ENCODE peak calls at places on chromosomes 7 and 10, in nine cellular contexts. One of them, this sample, is unnamed.

GRCh38 chr10:21740989-21741388 is 207.0 kb downstream of the MLLT10 start:
- DNase-seq in prostate gland: no peak
- DNase-seq in NB4: no peak
- DNase-seq in HCT116: no peak
- DNase-seq in heart left ventricle: no peak
- DNase-seq in K562: no peak
- DNase-seq in HepG2: no peak
- DNase-seq in Peyer's patch: no peak
- DNase-seq in IMR-90: no peak
- DNase-seq in this sample: no peak

GRCh38 chr7:149743481-149743880 is 29.9 kb downstream of the ZNF467 start:
- DNase-seq in K562: no peak
- DNase-seq in IMR-90: no peak
- DNase-seq in HepG2: no peak
- DNase-seq in HCT116: no peak
- DNase-seq in NB4: no peak
- DNase-seq in Peyer's patch: no peak
- DNase-seq in prostate gland: no peak
- DNase-seq in heart left ventricle: no peak
- DNase-seq in this sample: peak

GRCh38 chr7:30697716-30698460 is 15.6 kb upstream of the CRHR2 start:
- DNase-seq in prostate gland: no peak
- DNase-seq in K562: no peak
- DNase-seq in NB4: peak
- DNase-seq in HCT116: no peak
- DNase-seq in IMR-90: no peak
- DNase-seq in HepG2: no peak
- DNase-seq in Peyer's patch: no peak
- DNase-seq in heart left ventricle: no peak
- DNase-seq in this sample: peak

GRCh38 chr7:3042861-3043489 is 692 bp downstream of the CARD11 start:
- DNase-seq in K562: peak
- DNase-seq in prostate gland: no peak
- DNase-seq in Peyer's patch: peak
- DNase-seq in HCT116: no peak
- DNase-seq in NB4: no peak
- DNase-seq in HepG2: no peak
- DNase-seq in heart left ventricle: no peak
- DNase-seq in IMR-90: no peak
- DNase-seq in this sample: peak

GRCh38 chr7:100435401-100436304 is 644 bp downstream of the PPP1R35 start:
- DNase-seq in NB4: peak
- DNase-seq in Peyer's patch: peak
- DNase-seq in K562: peak
- DNase-seq in HCT116: no peak
- DNase-seq in heart left ventricle: peak
- DNase-seq in IMR-90: no peak
- DNase-seq in prostate gland: peak
- DNase-seq in HepG2: no peak
- DNase-seq in this sample: peak

GRCh38 chr10:12710157-12710556 is 291.4 kb downstream of the CCDC3 start:
- DNase-seq in heart left ventricle: no peak
- DNase-seq in prostate gland: no peak
- DNase-seq in Peyer's patch: no peak
- DNase-seq in HCT116: no peak
- DNase-seq in NB4: no peak
- DNase-seq in IMR-90: no peak
- DNase-seq in K562: no peak
- DNase-seq in HepG2: no peak
- DNase-seq in this sample: no peak

GRCh38 chr10:6877351-6878066 is 297.4 kb upstream of the PRKCQ start:
- DNase-seq in NB4: no peak
- DNase-seq in prostate gland: no peak
- DNase-seq in HCT116: no peak
- DNase-seq in Peyer's patch: no peak
- DNase-seq in heart left ventricle: no peak
- DNase-seq in K562: no peak
- DNase-seq in HepG2: no peak
- DNase-seq in IMR-90: no peak
- DNase-seq in this sample: no peak

GRCh38 chr7:36391436-36392198 is 2.0 kb downstream of the ANLN start:
- DNase-seq in K562: no peak
- DNase-seq in HepG2: no peak
- DNase-seq in NB4: peak
- DNase-seq in Peyer's patch: no peak
- DNase-seq in IMR-90: peak
- DNase-seq in HCT116: no peak
- DNase-seq in prostate gland: no peak
- DNase-seq in heart left ventricle: no peak
- DNase-seq in this sample: no peak

GRCh38 chr7:26937306-26937705 is 72.9 kb upstream of the SKAP2 start:
- DNase-seq in NB4: no peak
- DNase-seq in IMR-90: no peak
- DNase-seq in K562: no peak
- DNase-seq in HepG2: no peak
- DNase-seq in heart left ventricle: no peak
- DNase-seq in HCT116: no peak
- DNase-seq in Peyer's patch: no peak
- DNase-seq in prostate gland: no peak
- DNase-seq in this sample: no peak

GRCh38 chr7:128997161-128997560 is 57.8 kb downstream of the TNPO3 start:
- DNase-seq in heart left ventricle: no peak
- DNase-seq in prostate gland: peak
- DNase-seq in HepG2: no peak
- DNase-seq in IMR-90: no peak
- DNase-seq in K562: no peak
- DNase-seq in Peyer's patch: no peak
- DNase-seq in HCT116: no peak
- DNase-seq in NB4: no peak
- DNase-seq in this sample: no peak

GRCh38 chr10:73448384-73448783 is 15.0 kb upstream of the MSS51 start:
- DNase-seq in heart left ventricle: no peak
- DNase-seq in prostate gland: no peak
- DNase-seq in K562: no peak
- DNase-seq in HCT116: no peak
- DNase-seq in Peyer's patch: no peak
- DNase-seq in HepG2: no peak
- DNase-seq in NB4: no peak
- DNase-seq in IMR-90: no peak
- DNase-seq in this sample: no peak

GRCh38 chr10:28171468-28172235 is 131.2 kb downstream of the MPP7 start:
- DNase-seq in IMR-90: peak
- DNase-seq in HCT116: no peak
- DNase-seq in NB4: no peak
- DNase-seq in K562: no peak
- DNase-seq in prostate gland: no peak
- DNase-seq in Peyer's patch: no peak
- DNase-seq in heart left ventricle: no peak
- DNase-seq in HepG2: no peak
- DNase-seq in this sample: no peak

GRCh38 chr10:12975906-12976305 is 25.6 kb downstream of the CCDC3 start:
- DNase-seq in HepG2: no peak
- DNase-seq in NB4: no peak
- DNase-seq in K562: no peak
- DNase-seq in prostate gland: no peak
- DNase-seq in IMR-90: no peak
- DNase-seq in heart left ventricle: no peak
- DNase-seq in Peyer's patch: no peak
- DNase-seq in HCT116: no peak
- DNase-seq in this sample: no peak

GRCh38 chr10:70478191-70479160 is at the start of gene PALD1:
- DNase-seq in HCT116: peak
- DNase-seq in heart left ventricle: peak
- DNase-seq in Peyer's patch: no peak
- DNase-seq in prostate gland: peak
- DNase-seq in HepG2: no peak
- DNase-seq in NB4: peak
- DNase-seq in IMR-90: no peak
- DNase-seq in K562: peak
- DNase-seq in this sample: peak

GRCh38 chr10:63214586-63214985 is 81.5 kb downstream of the NRBF2 start:
- DNase-seq in HCT116: no peak
- DNase-seq in prostate gland: no peak
- DNase-seq in IMR-90: peak
- DNase-seq in K562: no peak
- DNase-seq in HepG2: no peak
- DNase-seq in heart left ventricle: no peak
- DNase-seq in NB4: no peak
- DNase-seq in Peyer's patch: no peak
- DNase-seq in this sample: no peak

GRCh38 chr7:143384741-143385631 is 3.8 kb downstream of the ZYX start:
- DNase-seq in K562: no peak
- DNase-seq in IMR-90: no peak
- DNase-seq in heart left ventricle: no peak
- DNase-seq in HCT116: no peak
- DNase-seq in prostate gland: no peak
- DNase-seq in NB4: peak
- DNase-seq in HepG2: no peak
- DNase-seq in Peyer's patch: no peak
- DNase-seq in this sample: no peak
- TF ChIP-seq POLR2A in K562: peak
- TF ChIP-seq POLR2A in IMR-90: no peak
- TF ChIP-seq POLR2A in heart left ventricle: no peak
- TF ChIP-seq POLR2A in HCT116: no peak
- TF ChIP-seq POLR2A in prostate gland: no peak
- TF ChIP-seq POLR2A in NB4: no peak
- TF ChIP-seq POLR2A in HepG2: no peak
- TF ChIP-seq POLR2A in Peyer's patch: no peak
- TF ChIP-seq POLR2A in this sample: no peak

DNA sequence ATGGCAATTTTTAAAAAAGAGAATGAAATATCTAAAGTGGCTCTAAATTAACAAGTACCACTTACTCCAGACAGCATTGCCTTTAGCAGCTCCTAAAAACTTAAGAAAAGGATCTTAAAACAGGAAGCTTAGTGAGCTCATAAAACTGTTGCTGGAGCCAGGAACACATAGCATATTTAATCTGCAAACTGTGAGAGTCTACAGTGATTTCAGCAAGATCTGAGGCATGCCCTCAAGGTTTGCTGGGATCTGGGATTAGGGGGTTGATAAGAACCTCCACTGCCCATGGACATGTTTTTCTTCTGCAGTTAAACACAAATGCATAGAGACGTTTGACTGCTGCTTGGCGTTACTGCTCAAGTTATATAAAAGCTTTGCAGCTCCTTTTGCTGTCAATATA is 3.8 kb downstream of the GLI3 start:
- DNase-seq in HCT116: no peak
- DNase-seq in prostate gland: no peak
- DNase-seq in HepG2: no peak
- DNase-seq in K562: no peak
- DNase-seq in IMR-90: peak
- DNase-seq in Peyer's patch: no peak
- DNase-seq in heart left ventricle: no peak
- DNase-seq in NB4: no peak
- DNase-seq in this sample: no peak
- H3K4me3 ChIP-seq in HCT116: no peak
- H3K4me3 ChIP-seq in prostate gland: no peak
- H3K4me3 ChIP-seq in HepG2: no peak
- H3K4me3 ChIP-seq in K562: no peak
- H3K4me3 ChIP-seq in IMR-90: no peak
- H3K4me3 ChIP-seq in Peyer's patch: no peak
- H3K4me3 ChIP-seq in heart left ventricle: no peak
- H3K4me3 ChIP-seq in NB4: no peak
- H3K4me3 ChIP-seq in this sample: no peak

GRCh38 chr7:12684733-12685132 is 2.7 kb upstream of the ARL4A start:
- DNase-seq in prostate gland: no peak
- DNase-seq in HCT116: no peak
- DNase-seq in HepG2: no peak
- DNase-seq in IMR-90: no peak
- DNase-seq in NB4: no peak
- DNase-seq in Peyer's patch: peak
- DNase-seq in K562: no peak
- DNase-seq in heart left ventricle: no peak
- DNase-seq in this sample: no peak

GRCh38 chr7:12687213-12688171 is at the start of gene ARL4A:
- DNase-seq in HCT116: peak
- DNase-seq in Peyer's patch: peak
- DNase-seq in NB4: peak
- DNase-seq in prostate gland: peak
- DNase-seq in HepG2: peak
- DNase-seq in K562: peak
- DNase-seq in IMR-90: peak
- DNase-seq in heart left ventricle: peak
- DNase-seq in this sample: peak

GRCh38 chr7:12686234-12686893 is 1.1 kb upstream of the ARL4A start:
- DNase-seq in NB4: peak
- DNase-seq in HepG2: peak
- DNase-seq in HCT116: peak
- DNase-seq in IMR-90: peak
- DNase-seq in prostate gland: peak
- DNase-seq in K562: peak
- DNase-seq in Peyer's patch: peak
- DNase-seq in heart left ventricle: peak
- DNase-seq in this sample: peak

GRCh38 chr7:12685550-12685949 is 1.9 kb upstream of the ARL4A start:
- DNase-seq in prostate gland: no peak
- DNase-seq in HCT116: no peak
- DNase-seq in heart left ventricle: peak
- DNase-seq in IMR-90: peak
- DNase-seq in HepG2: no peak
- DNase-seq in NB4: peak
- DNase-seq in Peyer's patch: peak
- DNase-seq in K562: no peak
- DNase-seq in this sample: no peak

GRCh38 chr7:12686894-12687212 is 580 bp upstream of the ARL4A start:
- DNase-seq in prostate gland: no peak
- DNase-seq in IMR-90: no peak
- DNase-seq in HCT116: no peak
- DNase-seq in NB4: no peak
- DNase-seq in Peyer's patch: no peak
- DNase-seq in K562: peak
- DNase-seq in heart left ventricle: no peak
- DNase-seq in HepG2: no peak
- DNase-seq in this sample: no peak
- TF ChIP-seq POLR2A in prostate gland: no peak
- TF ChIP-seq POLR2A in IMR-90: peak
- TF ChIP-seq POLR2A in HCT116: peak
- TF ChIP-seq POLR2A in NB4: peak
- TF ChIP-seq POLR2A in Peyer's patch: no peak
- TF ChIP-seq POLR2A in K562: no peak
- TF ChIP-seq POLR2A in heart left ventricle: no peak
- TF ChIP-seq POLR2A in HepG2: peak
- TF ChIP-seq POLR2A in this sample: no peak

DNA sequence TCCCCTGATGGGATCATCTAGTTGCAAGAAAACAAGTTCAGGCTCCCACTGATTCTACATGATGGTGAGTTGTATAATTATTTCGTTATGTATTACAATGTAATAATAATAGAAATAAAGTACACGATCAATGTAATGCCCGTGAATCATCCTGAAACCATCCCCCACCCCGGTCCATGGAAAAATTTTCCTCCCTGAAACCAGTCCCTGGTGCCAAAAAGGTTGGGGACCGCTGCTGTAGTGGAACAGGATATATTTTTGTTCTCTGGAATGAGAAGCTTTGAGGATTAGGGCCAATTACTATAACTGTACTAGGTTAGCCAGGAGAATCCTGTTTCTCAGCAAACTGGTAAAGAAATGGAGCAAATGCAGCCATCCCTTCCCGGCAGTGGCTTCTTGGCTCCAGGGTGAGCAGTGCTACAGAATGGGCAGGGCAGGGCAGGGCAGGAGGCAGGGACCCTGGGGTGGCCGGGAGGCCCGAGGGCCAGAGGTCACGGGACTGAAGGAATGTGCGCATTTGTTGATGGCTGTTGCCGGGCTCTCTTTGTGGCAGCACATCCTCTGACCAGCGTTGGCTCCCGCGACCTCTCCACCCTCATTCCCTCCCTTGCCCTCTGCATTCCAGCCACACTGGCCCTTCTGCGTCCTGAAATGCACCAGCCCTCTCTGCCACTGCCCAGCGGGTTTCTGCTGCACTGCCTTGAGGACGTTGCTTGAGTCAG is 162.3 kb upstream of the NPS start:
- DNase-seq in prostate gland: no peak
- DNase-seq in HCT116: no peak
- DNase-seq in NB4: no peak
- DNase-seq in HepG2: no peak
- DNase-seq in IMR-90: no peak
- DNase-seq in K562: no peak
- DNase-seq in Peyer's patch: no peak
- DNase-seq in heart left ventricle: no peak
- DNase-seq in this sample: no peak
- H3K4me3 ChIP-seq in prostate gland: no peak
- H3K4me3 ChIP-seq in HCT116: no peak
- H3K4me3 ChIP-seq in NB4: no peak
- H3K4me3 ChIP-seq in HepG2: no peak
- H3K4me3 ChIP-seq in IMR-90: no peak
- H3K4me3 ChIP-seq in K562: no peak
- H3K4me3 ChIP-seq in Peyer's patch: no peak
- H3K4me3 ChIP-seq in heart left ventricle: no peak
- H3K4me3 ChIP-seq in this sample: no peak

This sample was measured in spleen.